ENCODE peak calls at places on chromosomes 13 and 19, in six cellular contexts. E is GM12892; Y is posterior vena cava; B is effector memory CD4-positive, alpha-beta T cell; L is KG1; D is ELR. X is an unnamed sample.

GRCh38 chr19:29505034-29505824 is 20.6 kb upstream of the VSTM2B start:
- DNase-seq in E (no peak), Y (peak; percentile 68), B (no peak), L (no peak), D (no peak), X (no peak)

GRCh38 chr19:7366701-7367420 is 18.1 kb downstream of the ARHGEF18 start:
- DNase-seq in E (no peak), Y (no peak), B (no peak), L (peak; percentile 2), D (peak; percentile 73), X (no peak)

GRCh38 chr13:27006519-27007161 is 165.0 kb downstream of the USP12 start:
- DNase-seq in E (no peak), Y (no peak), B (no peak), L (no peak), D (peak; percentile 43), X (no peak)

GRCh38 chr19:54415901-54416621 is 797 bp downstream of the TTYH1 start:
- DNase-seq in E (no peak), Y (peak; percentile 48), B (no peak), L (no peak), D (no peak), X (no peak)

GRCh38 chr19:51467864-51468544 is 9.8 kb upstream of the SIGLEC8 start:
- DNase-seq in E (no peak), Y (no peak), B (no peak), L (peak; percentile 52), D (no peak), X (no peak)

GRCh38 chr19:35232912-35233311 is 4.4 kb upstream of the FAM187B start:
- DNase-seq in E (no peak), Y (peak; percentile 5), B (no peak), L (no peak), D (no peak), X (no peak)

GRCh38 chr19:44738603-44739585 is 9.6 kb upstream of the BCL3 start:
- DNase-seq in E (no peak), Y (no peak), B (no peak), L (no peak), D (no peak), X (no peak)

GRCh38 chr19:5799247-5800241 is 5.3 kb upstream of the NRTN start:
- DNase-seq in E (no peak), Y (no peak), B (no peak), L (peak; percentile 38), D (no peak), X (no peak)

GRCh38 chr13:113407103-113407530 is 43.2 kb upstream of the GRTP1 start:
- DNase-seq in E (no peak), Y (no peak), B (no peak), L (no peak), D (no peak), X (no peak)

GRCh38 chr19:2494447-2495129 is 18.7 kb downstream of the GADD45B start:
- DNase-seq in E (peak; percentile 85), Y (peak; percentile 96), B (peak; percentile 64), L (peak; percentile 25), D (peak; percentile 71), X (peak; percentile 88)

GRCh38 chr13:59747529-59747928 is 416.2 kb downstream of the DIAPH3 start:
- DNase-seq in E (no peak), Y (no peak), B (no peak), L (no peak), D (peak; percentile 20), X (no peak)

GRCh38 chr19:50728084-50728737 is 5.0 kb downstream of the CLEC11A start:
- DNase-seq in E (no peak), Y (peak; percentile 86), B (no peak), L (peak; percentile 40), D (peak; percentile 74), X (peak; percentile 78)

GRCh38 chr19:14479985-14480694 is 5.0 kb upstream of the PTGER1 start:
- DNase-seq in E (peak; percentile 91), Y (no peak), B (peak; percentile 51), L (peak; percentile 36), D (no peak), X (no peak)

GRCh38 chr13:29359181-29359580 is 236.3 kb downstream of the SLC7A1 start:
- DNase-seq in E (no peak), Y (no peak), B (no peak), L (no peak), D (no peak), X (no peak)

GRCh38 chr13:23984541-23984940 is 87.2 kb upstream of the C1QTNF9B start:
- DNase-seq in E (no peak), Y (no peak), B (no peak), L (no peak), D (no peak), X (no peak)

GRCh38 chr19:45097776-45098520 is 5.0 kb downstream of the PPP1R37 start:
- DNase-seq in E (no peak), Y (peak; percentile 90), B (no peak), L (no peak), D (peak; percentile 96), X (peak; percentile 81)

GRCh38 chr13:36357692-36358091 is 11.5 kb upstream of the SPART start:
- DNase-seq in E (no peak), Y (peak; percentile 86), B (no peak), L (no peak), D (no peak), X (peak; percentile 35)

GRCh38 chr19:5090780-5091575 is 122.1 kb downstream of the KDM4B start:
- DNase-seq in E (no peak), Y (no peak), B (no peak), L (no peak), D (no peak), X (no peak)

GRCh38 chr13:74979703-74980102 is 502.3 kb downstream of the TBC1D4 start:
- DNase-seq in E (no peak), Y (no peak), B (no peak), L (no peak), D (no peak), X (no peak)

GRCh38 chr13:73060251-73061160 is 1.7 kb downstream of the KLF5 start:
- DNase-seq in E (no peak), Y (no peak), B (no peak), L (no peak), D (peak; percentile 80), X (peak; percentile 33)

GRCh38 chr19:41745761-41746160 is 9.6 kb upstream of the CEACAM6 start:
- DNase-seq in E (no peak), Y (no peak), B (no peak), L (no peak), D (no peak), X (no peak)

GRCh38 chr13:79581870-79582315 is 100.9 kb downstream of the NDFIP2 start:
- DNase-seq in E (no peak), Y (no peak), B (no peak), L (no peak), D (peak; percentile 73), X (peak; percentile 23)

GRCh38 chr19:18091217-18091608 is 4.5 kb upstream of the IL12RB1 start:
- DNase-seq in E (peak; percentile 47), Y (peak; percentile 88), B (peak; percentile 80), L (peak; percentile 28), D (no peak), X (peak; percentile 43)

GRCh38 chr13:48511621-48512232 is 21.2 kb downstream of the RCBTB2 start:
- DNase-seq in E (no peak), Y (no peak), B (no peak), L (no peak), D (no peak), X (peak; percentile 73)

GRCh38 chr13:113147206-113147605 is 11.2 kb upstream of the PROZ start:
- DNase-seq in E (no peak), Y (peak; percentile 45), B (no peak), L (no peak), D (no peak), X (no peak)

GRCh38 chr19:6041991-6042421 is 64.1 kb upstream of the RANBP3 start:
- DNase-seq in E (no peak), Y (peak; percentile 45), B (no peak), L (no peak), D (no peak), X (no peak)

GRCh38 chr19:8585894-8586750 is 8.9 kb upstream of the MYO1F start:
- DNase-seq in E (no peak), Y (no peak), B (peak; percentile 59), L (no peak), D (peak; percentile 64), X (no peak)

GRCh38 chr19:42468273-42468796 is 25.6 kb upstream of the CXCL17 start:
- DNase-seq in E (no peak), Y (no peak), B (no peak), L (no peak), D (peak; percentile 79), X (no peak)